ENCODE peak calls at places on chromosome 16, in four cellular contexts. X, V, K and J are unnamed samples. For H3K27me3, the result is how much of the 10 kb centered on the place peaks cover.

GRCh38 chr16:11670171-11671131 is 2.2 kb downstream of the SNN start:
- DNase-seq in K (no peak), V (no peak), X (no peak), J (no peak)

GRCh38 chr16:78022347-78022746 is at the start of gene CLEC3A:
- DNase-seq in X (no peak), V (no peak), K (no peak), J (no peak)

GRCh38 chr16:80708823-80709222 is 95.6 kb downstream of the CDYL2 start:
- DNase-seq in X (no peak), K (no peak), V (no peak), J (no peak)

GRCh38 chr16:60636117-60636516 is 1400.1 kb downstream of the CDH8 start:
- DNase-seq in K (no peak), V (peak), X (no peak), J (no peak)

GRCh38 chr16:56871172-56871593 is 6.2 kb downstream of the SLC12A3 start:
- DNase-seq in X (no peak), K (no peak), V (peak), J (no peak)

GRCh38 chr16:8934601-8935000 is 29.1 kb downstream of the USP7 start:
- DNase-seq in V (no peak), K (no peak), X (no peak), J (no peak)

GRCh38 chr16:56094231-56094630 is 97.1 kb upstream of the GNAO1 start:
- DNase-seq in K (no peak), X (no peak), V (no peak), J (no peak)

GRCh38 chr16:80803341-80804060 is 897 bp downstream of the CDYL2 start:
- DNase-seq in X (no peak), K (peak), V (no peak), J (peak)

GRCh38 chr16:83715217-83715920 is 92.4 kb upstream of the HSBP1 start:
- DNase-seq in X (no peak), K (no peak), V (no peak), J (no peak)

GRCh38 chr16:11909653-11910551 is 5.9 kb downstream of the GSPT1 start:
- DNase-seq in V (no peak), X (no peak), K (no peak), J (no peak)

GRCh38 chr16:11748404-11749254 is 6.0 kb upstream of the TXNDC11 start:
- DNase-seq in K (no peak), V (no peak), X (no peak), J (no peak)

GRCh38 chr16:19963306-19963705 is 78.7 kb upstream of the GPRC5B start:
- DNase-seq in K (peak), V (no peak), X (peak), J (no peak)

GRCh38 chr16:31880322-31880979 is 6.8 kb downstream of the ZNF267 start:
- DNase-seq in X (no peak), V (peak), K (no peak), J (no peak)

GRCh38 chr16:22628994-22629393 is 118.3 kb downstream of the NPIPB5 start:
- DNase-seq in K (no peak), X (no peak), V (no peak), J (no peak)

GRCh38 chr16:8571061-8571596 is 19.2 kb downstream of the TMEM114 start:
- DNase-seq in K (no peak), V (no peak), X (no peak), J (no peak)

GRCh38 chr16:28549301-28549899 is 4.3 kb upstream of the SGF29 start:
- DNase-seq in X (no peak), K (no peak), V (peak), J (no peak)

GRCh38 chr16:28829747-28830146 is 6.9 kb downstream of the ATXN2L start:
- DNase-seq in V (no peak), X (no peak), K (no peak), J (no peak)

GRCh38 chr16:59148312-59148711 is 414.2 kb upstream of the GOT2 start:
- DNase-seq in V (no peak), X (no peak), K (no peak), J (no peak)

GRCh38 chr16:74667215-74667765 is 613 bp upstream of the RFWD3 start:
- DNase-seq in V (no peak), X (no peak), K (peak), J (no peak)

GRCh38 chr16:27745348-27745747 is 195.4 kb downstream of the KATNIP start:
- DNase-seq in X (no peak), K (no peak), V (no peak), J (no peak)

GRCh38 chr16:24755201-24755874 is 25.9 kb downstream of the TNRC6A start:
- DNase-seq in K (no peak), X (no peak), V (no peak), J (no peak)

GRCh38 chr16:14199199-14199598 is 128.1 kb downstream of the MRTFB start:
- DNase-seq in K (no peak), X (no peak), V (no peak), J (no peak)

GRCh38 chr16:77807-78443 is at the start of gene MPG:
- DNase-seq in X (peak), K (peak), V (peak), J (peak)

GRCh38 chr16:2297506-2297860 is 29.6 kb upstream of the RNPS1 start:
- DNase-seq in V (no peak), K (no peak), X (no peak), J (no peak)

GRCh38 chr16:85062728-85063336 is 35.2 kb downstream of the KIAA0513 start:
- DNase-seq in K (no peak), V (no peak), X (no peak), J (no peak)
- H3K27me3 ChIP-seq in K (under half), V (under half), X (under half), J (under half)

DNA sequence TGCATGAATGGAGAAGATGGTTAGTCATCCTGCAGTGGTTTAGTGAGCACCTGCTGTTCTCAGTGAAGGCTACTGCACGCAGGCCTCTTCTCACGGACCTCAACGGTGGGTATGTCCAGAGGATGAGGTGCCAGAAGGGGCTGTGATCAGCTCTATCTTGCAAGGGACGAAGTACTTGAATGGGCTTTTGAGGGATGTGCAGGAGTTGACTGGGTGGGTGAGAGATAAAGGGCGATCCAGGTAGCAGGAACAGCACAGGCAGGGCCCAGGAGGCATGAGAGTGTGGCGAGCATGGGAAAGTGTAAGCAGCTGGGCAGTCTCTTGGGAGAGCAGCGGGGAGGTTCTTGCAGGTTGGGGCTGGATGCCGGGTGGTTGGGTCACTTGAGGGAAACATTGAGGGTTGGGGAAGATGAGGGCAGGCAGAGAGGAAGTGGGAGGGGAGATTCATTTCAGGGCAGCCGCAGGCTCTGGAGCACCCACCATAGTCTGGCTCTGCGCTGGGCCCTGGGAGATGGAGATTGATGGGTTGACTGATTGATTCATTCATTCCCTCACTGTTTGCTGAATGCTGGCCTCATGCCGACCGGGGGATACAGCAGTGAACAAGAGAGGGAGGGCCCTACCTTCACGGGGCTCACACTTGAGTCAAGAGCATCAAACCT is 115.1 kb upstream of the CIBAR2 start:
- DNase-seq in V (no peak), K (no peak), X (no peak), J (no peak)
- H3K27me3 ChIP-seq in V (under half), K (under half), X (under half), J (under half)

GRCh38 chr16:67651039-67651438 is 6.1 kb downstream of the CARMIL2 start:
- DNase-seq in V (no peak), X (no peak), K (no peak), J (peak)
- H3K27me3 ChIP-seq in V (under half), X (under half), K (half or more), J (under half)

DNA sequence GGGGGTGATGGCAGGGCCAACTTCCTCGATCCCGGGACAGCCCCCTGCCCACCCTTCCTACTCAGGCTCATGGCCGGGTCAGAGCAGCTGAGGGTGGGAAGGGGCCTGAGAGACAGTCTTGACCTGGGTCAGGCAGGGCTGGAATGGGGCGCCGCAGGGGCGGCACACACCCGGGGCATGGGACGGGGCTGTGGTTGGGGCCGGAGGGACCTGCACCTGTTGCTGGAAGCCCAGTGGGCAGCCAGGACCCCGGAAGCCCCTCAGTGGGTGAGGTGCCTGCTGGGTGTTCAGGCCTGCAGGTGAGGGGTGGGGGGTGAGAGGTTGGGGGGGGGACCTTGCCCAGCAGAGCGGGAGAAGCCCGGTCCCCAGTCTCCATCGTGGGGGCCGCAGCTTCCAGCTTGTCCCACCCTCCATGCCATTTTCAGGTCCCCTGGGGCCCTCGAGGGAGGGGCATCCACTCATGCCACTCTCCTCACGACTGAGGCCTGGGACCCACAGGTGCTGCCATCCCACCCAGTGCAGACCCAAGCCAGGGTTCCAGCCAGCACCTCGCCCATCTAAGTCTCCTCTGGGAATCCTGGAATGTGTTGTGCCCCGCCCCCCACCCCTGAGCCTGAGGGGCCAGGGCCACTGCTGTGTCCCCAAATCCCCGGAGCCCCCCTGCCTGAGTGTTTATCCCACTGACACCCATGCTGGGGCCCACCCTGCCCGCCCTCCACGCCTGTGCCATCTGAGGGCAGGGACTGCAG is 43.4 kb upstream of the ACSF3 start:
- DNase-seq in V (no peak), K (no peak), X (no peak), J (peak)
- H3K27me3 ChIP-seq in V (half or more), K (under half), X (under half), J (half or more)

DNA sequence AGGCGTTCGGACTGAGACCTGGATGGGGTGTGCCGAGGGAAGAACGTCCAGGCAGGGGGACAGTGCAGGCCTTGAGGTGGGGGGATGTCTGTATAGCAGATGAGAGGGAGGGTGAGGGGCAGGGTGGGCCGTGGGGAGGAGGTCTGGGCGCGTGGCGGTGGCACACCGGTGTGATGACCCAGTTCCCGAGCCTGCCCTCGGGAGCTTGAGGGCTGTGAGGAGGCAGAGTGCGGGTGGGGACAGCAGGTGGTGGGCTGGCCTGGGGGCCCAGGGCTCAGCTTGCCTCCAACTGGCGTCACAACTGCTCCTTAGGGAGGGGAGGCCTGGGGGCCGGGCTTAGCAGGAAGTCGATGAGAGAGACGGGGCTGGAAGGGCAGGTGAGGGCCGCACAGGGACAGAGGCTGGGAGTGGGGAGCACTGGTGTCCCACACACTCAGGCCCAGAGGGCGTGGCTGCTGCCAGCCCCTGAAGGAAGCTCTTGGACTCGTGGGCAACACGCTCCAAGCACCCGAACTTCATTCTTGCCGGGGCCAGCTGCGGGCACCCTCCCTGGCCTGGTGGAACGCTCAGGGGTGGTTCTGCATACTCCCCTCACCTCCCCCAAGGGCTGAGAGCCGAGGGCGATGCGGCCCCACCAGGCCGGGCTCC is 6.5 kb downstream of the CACNA1H start:
- DNase-seq in V (no peak), K (peak), X (no peak), J (no peak)
- H3K27me3 ChIP-seq in V (half or more), K (under half), X (under half), J (under half)